ENCODE peak calls at places on chromosomes 7 and 10, in six cellular contexts. U is CD4-positive, alpha-beta memory T cell; E is skeletal muscle cell; B is fibroblast of mammary gland; M is kidney epithelial cell; S is lung. J is an unnamed sample.

GRCh38 chr10:3228610-3228945 is 56.0 kb upstream of the PITRM1 start:
- DNase-seq in U (no peak), E (no peak), B (no peak), M (no peak), S (no peak), J (no peak)

GRCh38 chr10:15715619-15716227 is 4.0 kb downstream of the ITGA8 start:
- DNase-seq in U (no peak), E (no peak), B (peak), M (no peak), S (no peak), J (no peak)

GRCh38 chr10:3312403-3312802 is 139.8 kb upstream of the PITRM1 start:
- DNase-seq in U (no peak), E (no peak), B (no peak), M (no peak), S (no peak), J (no peak)

GRCh38 chr10:64115913-64116643 is 594.9 kb downstream of the REEP3 start:
- DNase-seq in U (no peak), E (no peak), B (no peak), M (no peak), S (no peak), J (peak)

GRCh38 chr10:78038105-78038504 is 4.4 kb downstream of the RPS24 start:
- DNase-seq in U (no peak), E (no peak), B (peak), M (no peak), S (no peak), J (no peak)

GRCh38 chr10:18240185-18240882 is 100.1 kb downstream of the CACNB2 start:
- DNase-seq in U (no peak), E (no peak), B (peak), M (no peak), S (no peak), J (no peak)

GRCh38 chr7:126727930-126728331 is 524.8 kb downstream of the GRM8 start:
- DNase-seq in U (no peak), E (no peak), B (peak), M (peak), S (no peak), J (no peak)

GRCh38 chr7:150973571-150974451 is 4.3 kb downstream of the KCNH2 start:
- DNase-seq in U (peak), E (no peak), B (no peak), M (no peak), S (no peak), J (peak)

GRCh38 chr10:94677691-94678090 is 5.8 kb upstream of the CYP2C18 start:
- DNase-seq in U (no peak), E (no peak), B (no peak), M (no peak), S (no peak), J (peak)

DNA sequence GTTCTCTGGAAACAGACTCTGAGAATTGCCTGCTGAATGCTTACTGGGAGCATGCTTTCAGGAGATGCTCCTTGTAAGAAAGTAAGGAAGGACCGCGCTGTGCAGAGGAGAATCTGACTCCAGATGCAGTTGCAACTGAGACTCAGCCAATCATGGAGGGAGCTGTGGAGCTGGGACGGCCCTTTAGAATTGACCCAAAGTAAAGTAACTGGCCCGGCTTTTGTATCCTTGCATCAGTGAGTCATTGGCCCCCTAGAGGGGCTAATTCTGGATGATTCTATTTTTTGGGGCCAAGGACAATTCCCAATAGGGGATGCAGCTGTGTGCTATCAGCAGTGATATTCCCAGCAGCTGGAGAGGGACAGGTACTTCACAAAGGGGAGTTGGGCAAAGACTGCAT is 170.4 kb downstream of the PTEN start:
- DNase-seq in U (no peak), E (no peak), B (no peak), M (no peak), S (no peak), J (no peak)
- H3K4me3 ChIP-seq in U (no peak), E (no peak), B (no peak), M (no peak), S (no peak), J (no peak)

DNA sequence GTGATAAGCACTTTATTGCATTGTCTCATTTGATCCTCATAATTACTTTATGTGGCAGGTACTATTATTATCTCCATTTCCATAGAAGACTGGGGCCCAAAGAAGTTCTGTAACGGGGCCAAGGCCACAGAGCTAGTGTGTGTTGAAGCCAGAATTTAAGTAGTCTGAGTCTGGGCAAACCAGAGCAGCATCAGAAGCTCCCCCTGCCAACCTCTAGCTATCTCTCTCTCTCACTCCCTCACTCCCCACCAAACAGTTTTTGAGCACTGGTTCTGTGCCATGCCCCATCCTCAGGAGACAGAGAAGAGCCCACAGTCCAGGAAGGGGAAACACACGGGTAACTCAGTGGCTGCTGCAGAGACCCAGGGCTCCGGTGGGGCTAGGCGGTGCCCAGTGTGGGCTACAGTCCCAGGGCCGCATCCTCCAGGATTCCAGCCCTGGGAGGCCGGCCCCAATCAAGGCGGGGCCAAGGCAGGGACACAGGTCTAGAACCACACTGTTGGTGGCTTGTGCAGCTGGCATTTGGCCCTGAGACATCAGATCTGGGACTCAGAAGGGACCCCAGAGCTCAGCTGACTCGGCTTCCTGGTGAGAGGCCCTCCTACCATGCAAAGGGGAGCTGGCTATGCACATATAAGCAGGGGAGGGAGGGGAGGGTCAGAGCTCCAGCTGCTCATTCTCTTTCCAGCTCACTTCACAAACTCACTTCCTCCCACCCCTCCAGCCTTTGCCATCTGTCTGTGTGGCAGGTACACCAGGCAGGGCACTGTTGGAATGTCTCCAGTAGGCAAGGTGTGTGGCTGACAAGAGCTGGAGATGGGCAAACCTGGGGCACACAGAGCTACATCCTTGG is 34.4 kb downstream of the COL13A1 start:
- DNase-seq in U (no peak), E (no peak), B (no peak), M (no peak), S (no peak), J (peak)
- H3K4me3 ChIP-seq in U (no peak), E (no peak), B (no peak), M (no peak), S (no peak), J (no peak)

DNA sequence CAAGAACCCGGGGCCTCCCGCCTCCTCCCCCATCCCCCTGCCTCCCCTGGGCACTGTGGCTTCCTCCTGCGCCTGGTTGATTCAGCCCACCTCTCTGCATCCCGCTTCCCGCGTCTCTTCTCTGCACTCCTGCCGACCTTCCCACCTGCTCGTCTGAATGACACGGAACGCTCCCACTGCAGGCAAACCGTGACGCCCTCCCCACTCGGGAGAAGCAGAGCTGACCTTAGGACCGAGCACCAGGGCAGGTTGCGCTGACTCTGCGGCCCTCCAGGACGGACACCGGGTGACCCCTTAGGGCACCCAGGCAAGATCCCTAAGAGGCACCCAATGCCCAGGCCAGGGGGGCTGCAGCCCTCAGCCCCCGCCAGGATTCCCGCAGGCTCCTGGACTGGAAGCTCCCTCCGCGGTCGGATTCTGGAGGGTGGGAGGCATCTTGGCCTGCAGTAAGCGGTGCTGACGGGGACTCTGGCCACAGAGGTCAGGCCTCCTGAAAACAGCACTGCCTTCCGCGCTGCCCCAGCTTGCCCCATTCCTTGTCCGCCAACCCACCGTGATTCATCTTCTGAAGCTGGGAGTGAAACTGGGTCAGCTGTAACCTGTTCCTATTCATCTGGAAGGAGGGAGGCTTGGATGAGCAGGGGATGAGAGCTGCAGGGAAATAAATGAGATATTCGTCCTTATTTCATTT is 965 bp downstream of the CALML3 start:
- DNase-seq in U (no peak), E (no peak), B (peak), M (no peak), S (no peak), J (no peak)
- H3K4me3 ChIP-seq in U (no peak), E (no peak), B (no peak), M (no peak), S (no peak), J (no peak)

DNA sequence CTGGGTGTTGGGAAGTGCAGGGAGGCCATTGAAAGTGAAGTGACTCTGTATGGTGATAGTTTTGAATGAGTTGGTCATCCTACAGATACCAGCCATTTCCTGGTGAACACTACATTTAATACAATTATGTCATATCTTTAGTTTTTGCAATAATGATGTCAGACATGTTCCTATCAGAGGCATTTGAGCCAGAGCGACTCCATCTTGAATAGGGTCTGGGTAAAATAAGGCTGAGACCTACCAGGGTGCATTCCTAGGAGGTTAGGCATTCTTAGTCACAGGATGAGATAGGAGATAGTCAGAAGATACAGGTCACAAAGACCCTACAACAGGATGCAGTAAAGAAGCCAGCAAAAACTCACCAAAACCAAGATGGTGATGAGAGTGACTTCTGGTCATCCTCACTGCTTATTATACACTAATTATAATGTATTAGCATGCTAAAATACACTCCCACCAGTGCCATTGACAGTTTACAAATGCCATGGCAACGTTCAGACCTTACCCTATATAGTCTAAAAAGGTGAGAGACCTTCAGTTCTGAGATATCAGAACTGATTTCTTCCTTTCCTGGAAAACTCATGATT is 28.2 kb downstream of the ADK start:
- DNase-seq in U (no peak), E (no peak), B (no peak), M (no peak), S (no peak), J (no peak)
- H3K4me3 ChIP-seq in U (no peak), E (no peak), B (no peak), M (no peak), S (no peak), J (no peak)

GRCh38 chr7:155811895-155812761 is at the start of gene SHH:
- DNase-seq in U (no peak), E (no peak), B (no peak), M (no peak), S (no peak), J (no peak)
- H3K4me3 ChIP-seq in U (no peak), E (peak), B (no peak), M (peak), S (no peak), J (no peak)

GRCh38 chr7:21617513-21617912 is 74.7 kb downstream of the DNAH11 start:
- DNase-seq in U (no peak), E (no peak), B (no peak), M (no peak), S (no peak), J (no peak)
- H3K4me3 ChIP-seq in U (no peak), E (no peak), B (no peak), M (no peak), S (no peak), J (no peak)

GRCh38 chr10:70169011-70169410 is 1.3 kb downstream of the SAR1A start:
- DNase-seq in U (peak), E (no peak), B (no peak), M (no peak), S (no peak), J (no peak)
- H3K4me3 ChIP-seq in U (peak), E (peak), B (peak), M (peak), S (no peak), J (peak)

GRCh38 chr7:2880882-2881281 is 36.8 kb upstream of the GNA12 start:
- DNase-seq in U (no peak), E (no peak), B (no peak), M (no peak), S (no peak), J (no peak)

GRCh38 chr7:2882111-2882510 is 38.0 kb upstream of the GNA12 start:
- DNase-seq in U (no peak), E (no peak), B (no peak), M (no peak), S (no peak), J (no peak)

GRCh38 chr7:2878306-2878705 is 34.2 kb upstream of the GNA12 start:
- DNase-seq in U (no peak), E (no peak), B (no peak), M (no peak), S (no peak), J (peak)

GRCh38 chr7:2880051-2880450 is 35.9 kb upstream of the GNA12 start:
- DNase-seq in U (no peak), E (no peak), B (no peak), M (no peak), S (no peak), J (no peak)

DNA sequence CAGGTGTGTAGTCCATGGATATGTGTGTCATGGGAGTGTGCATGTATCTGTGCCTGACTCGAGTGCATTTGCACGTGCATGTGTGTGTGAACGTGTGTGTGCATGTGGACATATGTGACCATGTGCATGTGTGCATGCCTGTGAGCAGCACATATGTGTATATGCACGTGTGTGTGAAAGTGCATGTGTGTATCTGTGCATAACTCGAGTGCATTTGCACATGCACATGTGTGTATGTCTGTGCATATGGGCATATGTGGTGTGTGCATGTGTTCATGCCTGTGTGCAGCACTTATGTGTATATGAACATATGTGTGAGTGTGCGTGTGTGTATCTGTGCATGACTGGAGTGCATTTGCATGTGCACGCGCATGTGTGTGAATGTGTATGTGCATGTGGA is 35.2 kb upstream of the GNA12 start:
- DNase-seq in U (no peak), E (no peak), B (no peak), M (no peak), S (no peak), J (no peak)
- H3K4me3 ChIP-seq in U (no peak), E (no peak), B (no peak), M (no peak), S (no peak), J (no peak)

GRCh38 chr10:23694446-23694920 is 255.6 kb downstream of the OTUD1 start:
- DNase-seq in U (no peak), E (no peak), B (no peak), M (no peak), S (no peak), J (no peak)

GRCh38 chr10:23695825-23696420 is 257.0 kb downstream of the OTUD1 start:
- DNase-seq in U (no peak), E (no peak), B (no peak), M (no peak), S (no peak), J (no peak)

GRCh38 chr10:23693398-23693797 is 254.5 kb downstream of the OTUD1 start:
- DNase-seq in U (no peak), E (no peak), B (no peak), M (no peak), S (no peak), J (no peak)

GRCh38 chr10:23694921-23695824 is 256.3 kb downstream of the OTUD1 start:
- DNase-seq in U (no peak), E (no peak), B (no peak), M (no peak), S (no peak), J (no peak)

DNA sequence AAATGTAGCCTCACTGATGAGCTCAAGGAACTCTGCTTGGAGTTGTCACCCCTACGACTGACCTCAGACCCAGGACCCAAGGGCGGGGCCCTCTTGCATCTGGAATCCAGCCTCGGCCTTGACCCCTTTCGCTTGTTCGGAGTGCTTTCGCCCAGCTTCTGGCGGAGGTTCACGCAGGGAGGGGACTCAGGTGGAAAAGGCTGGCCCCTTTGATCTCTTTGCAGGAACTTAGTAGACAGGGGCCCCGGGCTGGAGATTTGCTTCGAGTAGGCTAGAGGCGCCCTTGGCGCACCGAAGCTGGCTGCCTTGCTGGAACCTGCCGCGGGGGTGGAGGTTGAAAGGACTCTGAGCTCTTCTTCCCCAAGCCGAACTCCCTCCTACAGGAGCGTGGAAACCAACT is 255.0 kb downstream of the OTUD1 start:
- DNase-seq in U (no peak), E (no peak), B (no peak), M (no peak), S (no peak), J (no peak)
- H3K4me3 ChIP-seq in U (no peak), E (no peak), B (no peak), M (no peak), S (no peak), J (no peak)

DNA sequence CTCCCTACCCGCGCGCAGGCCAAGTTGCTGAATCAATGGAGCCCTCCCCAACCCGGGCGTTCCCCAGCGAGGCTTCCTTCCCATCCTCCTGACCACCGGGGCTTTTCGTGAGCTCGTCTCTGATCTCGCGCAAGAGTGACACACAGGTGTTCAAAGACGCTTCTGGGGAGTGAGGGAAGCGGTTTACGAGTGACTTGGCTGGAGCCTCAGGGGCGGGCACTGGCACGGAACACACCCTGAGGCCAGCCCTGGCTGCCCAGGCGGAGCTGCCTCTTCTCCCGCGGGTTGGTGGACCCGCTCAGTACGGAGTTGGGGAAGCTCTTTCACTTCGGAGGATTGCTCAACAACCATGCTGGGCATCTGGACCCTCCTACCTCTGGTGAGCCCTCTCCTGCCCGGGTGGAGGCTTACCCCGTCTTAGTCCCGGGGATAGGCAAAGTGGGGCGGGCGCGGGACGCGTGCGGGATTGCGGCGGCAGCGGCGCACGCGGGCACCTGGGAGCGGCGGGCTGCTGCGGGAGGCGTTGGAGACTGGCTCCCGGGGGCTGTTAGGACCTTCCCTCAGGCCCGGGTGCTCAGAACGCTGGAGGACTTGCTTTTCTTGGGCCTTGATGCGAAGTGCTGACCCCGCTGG is at the start of gene FAS:
- DNase-seq in U (peak), E (no peak), B (peak), M (peak), S (peak), J (peak)
- H3K4me3 ChIP-seq in U (peak), E (peak), B (peak), M (peak), S (peak), J (peak)